ENCODE peak calls at places on chromosomes 12 and 14, in five cellular contexts. R, X, E, I and K are unnamed samples.

GRCh38 chr14:68374682-68375081 is 418.2 kb downstream of the ZFP36L1 start:
- DNase-seq in R (no peak), X (no peak), I (no peak), E (no peak), K (no peak)

GRCh38 chr12:24681570-24681969 is 267.3 kb downstream of the BCAT1 start:
- DNase-seq in R (no peak), I (no peak), X (no peak), E (no peak), K (no peak)

GRCh38 chr12:24902521-24903304 is 46.2 kb downstream of the BCAT1 start:
- DNase-seq in X (no peak), I (peak; percentile 91), R (no peak), E (peak; percentile 59), K (no peak)

GRCh38 chr14:90275455-90275814 is 19.1 kb downstream of the PSMC1 start:
- DNase-seq in I (no peak), R (no peak), X (no peak), E (no peak), K (no peak)

GRCh38 chr14:103057028-103057371 is 349 bp downstream of the CDC42BPB start:
- DNase-seq in X (no peak), I (peak; percentile 85), E (no peak), R (no peak), K (no peak)

GRCh38 chr12:12561305-12562015 is 1.2 kb downstream of the DUSP16 start:
- DNase-seq in X (peak; percentile 1), E (peak; percentile 44), R (no peak), I (peak; percentile 90), K (no peak)

GRCh38 chr14:68140111-68140741 is 320.6 kb downstream of the RAD51B start:
- DNase-seq in I (no peak), X (peak; percentile 85), E (peak; percentile 18), R (peak; percentile 98), K (peak; percentile 97)

GRCh38 chr12:48980953-48981756 is 3.0 kb downstream of the WNT1 start:
- DNase-seq in X (no peak), E (peak; percentile 76), R (no peak), I (peak; percentile 75), K (no peak)

GRCh38 chr12:49365542-49365941 is 1.7 kb upstream of the SPATS2 start:
- DNase-seq in R (no peak), E (no peak), I (no peak), X (no peak), K (no peak)

GRCh38 chr12:124609041-124609984 is 41.9 kb upstream of the NCOR2 start:
- DNase-seq in I (peak; percentile 94), R (no peak), X (no peak), E (peak; percentile 76), K (no peak)

GRCh38 chr12:57614948-57615500 is 3.8 kb downstream of the ARHGEF25 start:
- DNase-seq in I (no peak), X (no peak), R (no peak), E (no peak), K (no peak)